ENCODE peak calls at places on chromosome 3, in nine cellular contexts. Q is CD4-positive, alpha-beta memory T cell; U is stimulated activated CD4-positive, alpha-beta T cell treated with anti-CD3 and anti-CD28 coated beads, Interleukin-4, amount 100 ng/mL, for 24 hours; E is fibroblast of the conjunctiva; L is H4; O is HT-29; G is AG04449; Z is mesenteric fat pad; N is GM06990. C is an unnamed sample.

GRCh38 chr3:161548301-161548700 is 51.7 kb downstream of the OTOL1 start:
- DNase-seq in Q (no peak), U (no peak), N (no peak), Z (no peak), E (no peak), L (no peak), G (no peak), O (peak; percentile 17), C (no peak)

GRCh38 chr3:174169736-174170135 is 689.4 kb upstream of the NAALADL2 start:
- DNase-seq in O (no peak), G (no peak), Z (no peak), N (no peak), Q (no peak), U (no peak), L (no peak), E (no peak), C (no peak)

GRCh38 chr3:123733805-123734526 is 149.1 kb upstream of the HACD2 start:
- DNase-seq in U (no peak), E (no peak), Z (no peak), Q (no peak), G (peak; percentile 79), N (no peak), O (no peak), L (peak; percentile 64), C (no peak)

GRCh38 chr3:108159865-108160264 is 62.4 kb downstream of the IFT57 start:
- DNase-seq in E (no peak), Q (no peak), O (no peak), L (peak; percentile 7), G (no peak), N (no peak), U (no peak), Z (no peak), C (no peak)

GRCh38 chr3:145536461-145536860 is 624.5 kb downstream of the PLOD2 start:
- DNase-seq in L (no peak), Q (no peak), N (no peak), U (no peak), E (no peak), O (no peak), Z (no peak), G (no peak), C (no peak)

GRCh38 chr3:170469151-170470062 is 50.7 kb downstream of the CLDN11 start:
- DNase-seq in E (peak; percentile 62), L (peak; percentile 59), G (peak; percentile 84), O (peak; percentile 68), Q (no peak), Z (no peak), U (no peak), N (no peak), C (no peak)

GRCh38 chr3:41490360-41490759 is 291.1 kb downstream of the CTNNB1 start:
- DNase-seq in G (no peak), L (no peak), N (no peak), U (no peak), E (no peak), O (no peak), Z (no peak), Q (no peak), C (no peak)

GRCh38 chr3:120192159-120192558 is 92.9 kb downstream of the GPR156 start:
- DNase-seq in E (no peak), L (no peak), Z (no peak), O (no peak), Q (no peak), G (no peak), U (no peak), N (no peak), C (no peak)